ENCODE peak calls at places on chromosomes 6 and 20, in eight cellular contexts. One of them, this sample, is unnamed.
A peak's percentile ranks its signal among the peaks of the same experiment; 100 is the strongest.

GRCh38 chr20:5886788-5887187 is 63.5 kb downstream of the TRMT6 start:
- DNase-seq in NCI-H524: peak; percentile 27
- DNase-seq in CD4-positive, CD25-positive, alpha-beta regulatory T cell: no peak
- DNase-seq in RWPE1: no peak
- DNase-seq in hippocampal formation: no peak
- DNase-seq in stimulated activated CD8-positive, alpha-beta memory T cell treated with anti-CD3 and anti-CD28 coated beads, Interleukin-12 subunit alpha, Interleukin-12 subunit beta, amount 100 ng/mL, for 4 hours: no peak
- DNase-seq in left ventricle myocardium superior: peak; percentile 57
- DNase-seq in mucosa of descending colon: no peak
- DNase-seq in this sample: no peak

GRCh38 chr6:111823831-111824607 is 49.2 kb downstream of the FYN start:
- DNase-seq in NCI-H524: no peak
- DNase-seq in RWPE1: peak; percentile 4
- DNase-seq in stimulated activated CD8-positive, alpha-beta memory T cell treated with anti-CD3 and anti-CD28 coated beads, Interleukin-12 subunit alpha, Interleukin-12 subunit beta, amount 100 ng/mL, for 4 hours: no peak
- DNase-seq in left ventricle myocardium superior: no peak
- DNase-seq in CD4-positive, CD25-positive, alpha-beta regulatory T cell: no peak
- DNase-seq in mucosa of descending colon: no peak
- DNase-seq in hippocampal formation: no peak
- DNase-seq in this sample: no peak

GRCh38 chr6:167303660-167304625 is 12.8 kb downstream of the UNC93A start:
- DNase-seq in mucosa of descending colon: no peak
- DNase-seq in left ventricle myocardium superior: no peak
- DNase-seq in RWPE1: peak; percentile 44
- DNase-seq in CD4-positive, CD25-positive, alpha-beta regulatory T cell: no peak
- DNase-seq in NCI-H524: peak; percentile 35
- DNase-seq in stimulated activated CD8-positive, alpha-beta memory T cell treated with anti-CD3 and anti-CD28 coated beads, Interleukin-12 subunit alpha, Interleukin-12 subunit beta, amount 100 ng/mL, for 4 hours: no peak
- DNase-seq in hippocampal formation: no peak
- DNase-seq in this sample: no peak

GRCh38 chr6:163443985-163444553 is 29.6 kb downstream of the QKI start:
- DNase-seq in CD4-positive, CD25-positive, alpha-beta regulatory T cell: no peak
- DNase-seq in left ventricle myocardium superior: no peak
- DNase-seq in mucosa of descending colon: no peak
- DNase-seq in NCI-H524: no peak
- DNase-seq in hippocampal formation: no peak
- DNase-seq in RWPE1: no peak
- DNase-seq in stimulated activated CD8-positive, alpha-beta memory T cell treated with anti-CD3 and anti-CD28 coated beads, Interleukin-12 subunit alpha, Interleukin-12 subunit beta, amount 100 ng/mL, for 4 hours: no peak
- DNase-seq in this sample: no peak

GRCh38 chr20:50577175-50578018 is 67.2 kb downstream of the PTPN1 start:
- DNase-seq in CD4-positive, CD25-positive, alpha-beta regulatory T cell: no peak
- DNase-seq in stimulated activated CD8-positive, alpha-beta memory T cell treated with anti-CD3 and anti-CD28 coated beads, Interleukin-12 subunit alpha, Interleukin-12 subunit beta, amount 100 ng/mL, for 4 hours: no peak
- DNase-seq in NCI-H524: peak; percentile 32
- DNase-seq in mucosa of descending colon: peak; percentile 84
- DNase-seq in RWPE1: no peak
- DNase-seq in hippocampal formation: no peak
- DNase-seq in left ventricle myocardium superior: peak; percentile 90
- DNase-seq in this sample: peak; percentile 70

GRCh38 chr6:55293116-55293515 is 34.2 kb upstream of the GFRAL start:
- DNase-seq in CD4-positive, CD25-positive, alpha-beta regulatory T cell: no peak
- DNase-seq in mucosa of descending colon: no peak
- DNase-seq in NCI-H524: peak; percentile 27
- DNase-seq in stimulated activated CD8-positive, alpha-beta memory T cell treated with anti-CD3 and anti-CD28 coated beads, Interleukin-12 subunit alpha, Interleukin-12 subunit beta, amount 100 ng/mL, for 4 hours: no peak
- DNase-seq in left ventricle myocardium superior: no peak
- DNase-seq in hippocampal formation: no peak
- DNase-seq in RWPE1: peak; percentile 3
- DNase-seq in this sample: no peak

GRCh38 chr6:150534514-150534913 is 65.2 kb upstream of the PLEKHG1 start:
- DNase-seq in left ventricle myocardium superior: no peak
- DNase-seq in RWPE1: no peak
- DNase-seq in stimulated activated CD8-positive, alpha-beta memory T cell treated with anti-CD3 and anti-CD28 coated beads, Interleukin-12 subunit alpha, Interleukin-12 subunit beta, amount 100 ng/mL, for 4 hours: no peak
- DNase-seq in mucosa of descending colon: no peak
- DNase-seq in NCI-H524: peak; percentile 44
- DNase-seq in CD4-positive, CD25-positive, alpha-beta regulatory T cell: no peak
- DNase-seq in hippocampal formation: no peak
- DNase-seq in this sample: no peak

GRCh38 chr20:40970218-40970617 is 58.4 kb upstream of the TOP1 start:
- DNase-seq in left ventricle myocardium superior: no peak
- DNase-seq in NCI-H524: peak; percentile 18
- DNase-seq in mucosa of descending colon: no peak
- DNase-seq in CD4-positive, CD25-positive, alpha-beta regulatory T cell: no peak
- DNase-seq in hippocampal formation: no peak
- DNase-seq in RWPE1: no peak
- DNase-seq in stimulated activated CD8-positive, alpha-beta memory T cell treated with anti-CD3 and anti-CD28 coated beads, Interleukin-12 subunit alpha, Interleukin-12 subunit beta, amount 100 ng/mL, for 4 hours: no peak
- DNase-seq in this sample: no peak

GRCh38 chr6:106103728-106104109 is 17.6 kb downstream of the PRDM1 start:
- DNase-seq in hippocampal formation: no peak
- DNase-seq in stimulated activated CD8-positive, alpha-beta memory T cell treated with anti-CD3 and anti-CD28 coated beads, Interleukin-12 subunit alpha, Interleukin-12 subunit beta, amount 100 ng/mL, for 4 hours: no peak
- DNase-seq in left ventricle myocardium superior: no peak
- DNase-seq in NCI-H524: no peak
- DNase-seq in mucosa of descending colon: no peak
- DNase-seq in RWPE1: no peak
- DNase-seq in CD4-positive, CD25-positive, alpha-beta regulatory T cell: peak; percentile 45
- DNase-seq in this sample: peak; percentile 57

GRCh38 chr6:117326396-117326795 is 61.0 kb downstream of the VGLL2 start:
- DNase-seq in stimulated activated CD8-positive, alpha-beta memory T cell treated with anti-CD3 and anti-CD28 coated beads, Interleukin-12 subunit alpha, Interleukin-12 subunit beta, amount 100 ng/mL, for 4 hours: no peak
- DNase-seq in CD4-positive, CD25-positive, alpha-beta regulatory T cell: no peak
- DNase-seq in NCI-H524: peak; percentile 12
- DNase-seq in RWPE1: no peak
- DNase-seq in left ventricle myocardium superior: no peak
- DNase-seq in hippocampal formation: no peak
- DNase-seq in mucosa of descending colon: no peak
- DNase-seq in this sample: no peak

GRCh38 chr20:50467618-50468373 is 42.4 kb upstream of the PTPN1 start:
- DNase-seq in left ventricle myocardium superior: no peak
- DNase-seq in hippocampal formation: no peak
- DNase-seq in mucosa of descending colon: no peak
- DNase-seq in NCI-H524: peak; percentile 50
- DNase-seq in RWPE1: peak; percentile 66
- DNase-seq in stimulated activated CD8-positive, alpha-beta memory T cell treated with anti-CD3 and anti-CD28 coated beads, Interleukin-12 subunit alpha, Interleukin-12 subunit beta, amount 100 ng/mL, for 4 hours: no peak
- DNase-seq in CD4-positive, CD25-positive, alpha-beta regulatory T cell: no peak
- DNase-seq in this sample: no peak

GRCh38 chr6:102352552-102352951 is 959.0 kb downstream of the GRIK2 start:
- DNase-seq in stimulated activated CD8-positive, alpha-beta memory T cell treated with anti-CD3 and anti-CD28 coated beads, Interleukin-12 subunit alpha, Interleukin-12 subunit beta, amount 100 ng/mL, for 4 hours: no peak
- DNase-seq in left ventricle myocardium superior: no peak
- DNase-seq in RWPE1: no peak
- DNase-seq in mucosa of descending colon: no peak
- DNase-seq in CD4-positive, CD25-positive, alpha-beta regulatory T cell: no peak
- DNase-seq in NCI-H524: no peak
- DNase-seq in hippocampal formation: no peak
- DNase-seq in this sample: no peak

GRCh38 chr6:84428300-84428907 is 201.0 kb upstream of the CEP162 start:
- DNase-seq in mucosa of descending colon: peak; percentile 40
- DNase-seq in NCI-H524: peak; percentile 51
- DNase-seq in hippocampal formation: no peak
- DNase-seq in RWPE1: peak; percentile 43
- DNase-seq in left ventricle myocardium superior: peak; percentile 71
- DNase-seq in stimulated activated CD8-positive, alpha-beta memory T cell treated with anti-CD3 and anti-CD28 coated beads, Interleukin-12 subunit alpha, Interleukin-12 subunit beta, amount 100 ng/mL, for 4 hours: no peak
- DNase-seq in CD4-positive, CD25-positive, alpha-beta regulatory T cell: no peak
- DNase-seq in this sample: peak; percentile 11

GRCh38 chr6:137870744-137871247 is 3.7 kb downstream of the TNFAIP3 start:
- DNase-seq in CD4-positive, CD25-positive, alpha-beta regulatory T cell: no peak
- DNase-seq in hippocampal formation: no peak
- DNase-seq in mucosa of descending colon: no peak
- DNase-seq in stimulated activated CD8-positive, alpha-beta memory T cell treated with anti-CD3 and anti-CD28 coated beads, Interleukin-12 subunit alpha, Interleukin-12 subunit beta, amount 100 ng/mL, for 4 hours: no peak
- DNase-seq in RWPE1: peak; percentile 20
- DNase-seq in left ventricle myocardium superior: no peak
- DNase-seq in NCI-H524: no peak
- DNase-seq in this sample: no peak

GRCh38 chr6:164763788-164764187 is 545.6 kb downstream of the C6orf118 start:
- DNase-seq in NCI-H524: no peak
- DNase-seq in hippocampal formation: no peak
- DNase-seq in stimulated activated CD8-positive, alpha-beta memory T cell treated with anti-CD3 and anti-CD28 coated beads, Interleukin-12 subunit alpha, Interleukin-12 subunit beta, amount 100 ng/mL, for 4 hours: no peak
- DNase-seq in RWPE1: no peak
- DNase-seq in left ventricle myocardium superior: no peak
- DNase-seq in mucosa of descending colon: no peak
- DNase-seq in CD4-positive, CD25-positive, alpha-beta regulatory T cell: no peak
- DNase-seq in this sample: no peak

GRCh38 chr6:125923371-125923877 is 33.1 kb upstream of the HINT3 start:
- DNase-seq in hippocampal formation: no peak
- DNase-seq in stimulated activated CD8-positive, alpha-beta memory T cell treated with anti-CD3 and anti-CD28 coated beads, Interleukin-12 subunit alpha, Interleukin-12 subunit beta, amount 100 ng/mL, for 4 hours: no peak
- DNase-seq in left ventricle myocardium superior: no peak
- DNase-seq in NCI-H524: no peak
- DNase-seq in mucosa of descending colon: no peak
- DNase-seq in RWPE1: no peak
- DNase-seq in CD4-positive, CD25-positive, alpha-beta regulatory T cell: no peak
- DNase-seq in this sample: no peak